ENCODE peak calls at places on chromosomes 12 and 14, in six cellular contexts. O, U, I, P, Y and Q are unnamed samples.
A peak's percentile ranks its signal among the peaks of the same experiment; 100 is the strongest.

GRCh38 chr14:28681681-28682080 is 84.9 kb upstream of the FOXG1 start:
- DNase-seq in O (no peak), U (no peak), I (no peak), P (no peak), Y (no peak), Q (no peak)

GRCh38 chr12:89183985-89184435 is 168.3 kb downstream of the DUSP6 start:
- DNase-seq in O (no peak), U (no peak), I (no peak), P (peak; percentile 41), Y (peak; percentile 85), Q (peak; percentile 79)

GRCh38 chr12:100779191-100779590 is 15.4 kb upstream of the ANO4 start:
- DNase-seq in O (no peak), U (no peak), I (no peak), P (no peak), Y (no peak), Q (no peak)

GRCh38 chr14:102211240-102211639 is 71.5 kb downstream of the WDR20 start:
- DNase-seq in O (no peak), U (no peak), I (no peak), P (no peak), Y (no peak), Q (no peak)

GRCh38 chr12:11732023-11732422 is 82.5 kb downstream of the ETV6 start:
- DNase-seq in O (no peak), U (no peak), I (no peak), P (no peak), Y (no peak), Q (no peak)

GRCh38 chr14:96130854-96131253 is 73.8 kb upstream of the BDKRB2 start:
- DNase-seq in O (no peak), U (no peak), I (no peak), P (no peak), Y (no peak), Q (no peak)

GRCh38 chr12:112130461-112130998 is 5.2 kb downstream of the TRAFD1 start:
- DNase-seq in O (no peak), U (no peak), I (no peak), P (no peak), Y (no peak), Q (no peak)

GRCh38 chr14:56189306-56189705 is 71.1 kb downstream of the PELI2 start:
- DNase-seq in O (no peak), U (no peak), I (no peak), P (no peak), Y (no peak), Q (no peak)

GRCh38 chr12:91163116-91163515 is 19.5 kb downstream of the DCN start:
- DNase-seq in O (no peak), U (no peak), I (no peak), P (no peak), Y (no peak), Q (no peak)

GRCh38 chr12:64192644-64193043 is 29.5 kb downstream of the KICS2 start:
- DNase-seq in O (no peak), U (no peak), I (no peak), P (no peak), Y (no peak), Q (no peak)

GRCh38 chr12:98224584-98225221 is 290.7 kb upstream of the TMPO start:
- DNase-seq in O (no peak), U (no peak), I (no peak), P (no peak), Y (no peak), Q (no peak)

GRCh38 chr14:70885343-70886014 is 21.8 kb upstream of the PCNX1 start:
- DNase-seq in O (no peak), U (no peak), I (no peak), P (no peak), Y (no peak), Q (no peak)

GRCh38 chr12:67592228-67593011 is 56.1 kb upstream of the DYRK2 start:
- DNase-seq in O (peak; percentile 24), U (no peak), I (no peak), P (no peak), Y (no peak), Q (no peak)

GRCh38 chr12:98355322-98355721 is 160.1 kb upstream of the TMPO start:
- DNase-seq in O (no peak), U (no peak), I (no peak), P (no peak), Y (no peak), Q (no peak)

GRCh38 chr12:126608607-126609175 is 1543.5 kb downstream of the AACS start:
- DNase-seq in O (no peak), U (no peak), I (no peak), P (no peak), Y (no peak), Q (no peak)

GRCh38 chr14:35825968-35826217 is 245 bp upstream of the BRMS1L start:
- DNase-seq in O (no peak), U (no peak), I (no peak), P (no peak), Y (no peak), Q (no peak)

GRCh38 chr12:25458047-25458552 is 95.0 kb downstream of the LMNTD1 start:
- DNase-seq in O (no peak), U (no peak), I (no peak), P (no peak), Y (no peak), Q (no peak)

GRCh38 chr14:106622200-106622745 is 1095.9 kb downstream of the TMEM121 start:
- DNase-seq in O (no peak), U (no peak), I (no peak), P (no peak), Y (no peak), Q (no peak)

GRCh38 chr14:85583311-85583710 is 53.4 kb downstream of the FLRT2 start:
- DNase-seq in O (no peak), U (no peak), I (no peak), P (no peak), Y (no peak), Q (no peak)

GRCh38 chr14:105398726-105399440 is 545 bp downstream of the TEX22 start:
- DNase-seq in O (no peak), U (no peak), I (no peak), P (no peak), Y (no peak), Q (no peak)

GRCh38 chr14:62689741-62690140 is 355.5 kb downstream of the KCNH5 start:
- DNase-seq in O (no peak), U (no peak), I (no peak), P (no peak), Y (no peak), Q (no peak)

GRCh38 chr12:127374447-127374846 is 892.5 kb upstream of the TMEM132C start:
- DNase-seq in O (no peak), U (no peak), I (no peak), P (no peak), Y (no peak), Q (no peak)

GRCh38 chr12:123131879-123132402 is 18.9 kb downstream of the PITPNM2 start:
- DNase-seq in O (no peak), U (no peak), I (no peak), P (no peak), Y (no peak), Q (no peak)

DNA sequence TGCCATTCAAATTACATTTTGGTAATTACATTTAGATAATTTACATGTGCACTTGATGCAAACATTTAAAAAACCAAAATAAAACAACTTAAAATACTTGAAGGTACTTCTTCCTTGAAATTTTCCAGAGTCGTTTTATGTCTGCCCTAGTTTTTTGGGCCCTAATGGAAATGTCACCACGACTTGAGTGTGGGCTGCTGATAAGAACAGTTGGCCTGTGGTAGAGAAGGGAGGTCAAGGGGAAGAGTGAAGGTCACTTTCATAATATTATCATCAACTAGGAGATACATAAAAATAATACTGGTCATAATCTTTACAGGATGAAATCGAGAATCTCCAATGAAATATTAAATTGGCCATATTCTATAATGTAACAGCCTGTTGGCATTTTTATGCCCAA is 23.1 kb downstream of the ZDHHC17 start:
- DNase-seq in O (no peak), U (no peak), I (no peak), P (no peak), Y (no peak), Q (no peak)
- H3K27ac ChIP-seq in O (no peak overlapping the region), U (no peak overlapping the region), I (no peak overlapping the region), P (no peak overlapping the region), Y (no peak overlapping the region), Q (no peak overlapping the region)

GRCh38 chr12:56722832-56723231 is 2.3 kb downstream of the NACA start:
- DNase-seq in O (no peak), U (no peak), I (no peak), P (no peak), Y (no peak), Q (no peak)
- H3K36me3 ChIP-seq in O (no peaks in the 10 kb centered on the region), U (no peaks in the 10 kb centered on the region), I (peaks cover 32% of the 10 kb centered on the region), P (peaks cover 36% of the 10 kb centered on the region), Y (peaks cover 24% of the 10 kb centered on the region), Q (no peaks in the 10 kb centered on the region)

DNA sequence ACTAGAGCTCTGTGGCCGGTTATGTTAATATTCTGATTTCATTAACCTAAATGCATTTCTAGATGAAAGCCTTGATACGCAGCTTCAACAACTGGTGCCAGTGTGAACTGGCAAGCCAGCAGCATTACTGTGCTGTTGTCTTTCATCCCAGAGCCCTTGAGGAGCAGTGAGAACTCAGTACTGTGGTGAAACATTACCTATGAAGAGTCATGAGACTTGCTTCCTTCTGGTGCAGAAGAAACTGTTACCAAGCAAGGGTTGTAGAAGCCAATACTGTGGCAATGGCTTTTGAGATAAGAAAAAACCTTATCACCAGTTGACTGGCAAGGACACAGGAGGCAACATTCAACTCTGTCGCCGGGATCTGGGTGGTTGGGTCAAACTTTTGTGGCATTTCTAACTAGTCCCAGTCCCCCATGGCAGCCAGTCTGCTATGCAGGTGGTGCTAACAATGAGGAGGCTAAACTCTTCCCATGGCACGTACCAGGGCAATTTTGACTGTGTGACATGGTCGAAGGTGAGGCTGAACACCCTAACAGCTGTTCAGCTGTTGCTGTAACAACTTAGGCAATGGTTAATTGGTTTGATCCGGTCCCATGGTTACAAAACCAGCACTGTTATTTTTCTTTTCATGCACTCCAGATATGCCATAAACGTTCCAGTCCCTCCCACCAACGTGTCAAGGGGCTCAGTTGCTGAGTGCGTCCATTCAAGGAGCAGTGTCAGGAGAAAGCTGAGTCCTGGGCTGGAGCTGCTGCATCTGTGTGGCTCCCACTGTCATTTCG is 12.6 kb upstream of the LGALS3 start:
- DNase-seq in O (no peak), U (no peak), I (no peak), P (no peak), Y (no peak), Q (no peak)
- H3K4me1 ChIP-seq in O (peaks cover 54% of the 10 kb centered on the region), U (peaks cover 7% of the 10 kb centered on the region), I (no peaks in the 10 kb centered on the region), P (peaks cover 69% of the 10 kb centered on the region), Y (peaks cover 54% of the 10 kb centered on the region), Q (peaks cover 5% of the 10 kb centered on the region)

GRCh38 chr12:107102294-107102693 is 8.9 kb upstream of the CRY1 start:
- DNase-seq in O (no peak), U (no peak), I (no peak), P (no peak), Y (no peak), Q (no peak)

GRCh38 chr12:107105410-107105703 is 12.0 kb upstream of the CRY1 start:
- DNase-seq in O (no peak), U (no peak), I (no peak), P (no peak), Y (no peak), Q (no peak)

GRCh38 chr12:107103516-107103915 is 10.2 kb upstream of the CRY1 start:
- DNase-seq in O (no peak), U (no peak), I (no peak), P (no peak), Y (no peak), Q (no peak)

GRCh38 chr12:107103097-107103496 is 9.7 kb upstream of the CRY1 start:
- DNase-seq in O (no peak), U (no peak), I (no peak), P (no peak), Y (no peak), Q (no peak)

DNA sequence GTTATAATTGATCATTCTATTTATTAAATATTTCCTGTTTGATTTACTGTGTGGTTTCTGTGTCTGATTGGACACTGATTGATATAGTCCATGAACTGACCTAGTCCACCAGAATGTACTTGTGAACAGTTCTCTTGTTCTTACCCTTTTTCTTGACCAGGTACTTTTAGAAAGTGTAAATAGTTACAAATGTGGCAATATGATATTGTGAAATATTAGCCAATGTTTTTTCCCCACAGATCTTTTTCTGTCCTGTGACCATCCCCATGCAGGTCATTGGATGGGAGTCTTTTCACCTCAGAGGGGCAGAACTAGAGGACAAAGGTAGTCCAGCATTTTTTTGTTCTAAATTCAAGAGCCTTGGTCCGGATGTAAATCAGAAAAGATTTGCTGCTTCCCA is 8.3 kb upstream of the CRY1 start:
- DNase-seq in O (no peak), U (no peak), I (no peak), P (no peak), Y (no peak), Q (no peak)
- H3K27ac ChIP-seq in O (no peak overlapping the region), U (no peak overlapping the region), I (no peak overlapping the region), P (no peak overlapping the region), Y (no peak overlapping the region), Q (no peak overlapping the region)